ENCODE peak calls at places on chromosome 6, in five cellular contexts. S is astrocyte of the spinal cord, M is dorsolateral prefrontal cortex, T is spleen, N is tibial nerve. O is an unnamed sample.

GRCh38 chr6:25302677-25303128 is 23.5 kb downstream of the CARMIL1 start:
- DNase-seq in N (no peak), S (peak), T (no peak), M (no peak), O (no peak)

GRCh38 chr6:161233986-161234620 is 39.8 kb downstream of the AGPAT4 start:
- DNase-seq in N (peak), S (peak), M (peak), T (no peak), O (peak)

GRCh38 chr6:41594326-41594725 is 43.9 kb upstream of the MDFI start:
- DNase-seq in N (no peak), M (no peak), T (no peak), S (no peak), O (no peak)

GRCh38 chr6:113457156-113457555 is 400.0 kb upstream of the MARCKS start:
- DNase-seq in N (no peak), M (no peak), S (peak), T (no peak), O (peak)

GRCh38 chr6:150686566-150686965 is 86.9 kb downstream of the PLEKHG1 start:
- DNase-seq in S (no peak), M (no peak), T (peak), N (no peak), O (no peak)

GRCh38 chr6:82169138-82169876 is 78.2 kb downstream of the IBTK start:
- DNase-seq in T (no peak), S (no peak), M (no peak), N (no peak), O (no peak)

GRCh38 chr6:169045486-169045885 is 208.2 kb downstream of the THBS2 start:
- DNase-seq in S (no peak), N (no peak), M (no peak), T (no peak), O (no peak)

GRCh38 chr6:27873101-27874030 is 38.8 kb downstream of the OR2B2 start:
- DNase-seq in N (no peak), S (peak), M (no peak), T (peak), O (no peak)

GRCh38 chr6:15905488-15906392 is 223.1 kb upstream of the MYLIP start:
- DNase-seq in N (no peak), M (no peak), S (no peak), T (no peak), O (no peak)

GRCh38 chr6:139852484-139853140 is 478.2 kb upstream of the CITED2 start:
- DNase-seq in T (no peak), S (peak), M (no peak), N (no peak), O (no peak)

GRCh38 chr6:55449219-55449618 is 122.0 kb downstream of the GFRAL start:
- DNase-seq in M (no peak), T (no peak), S (no peak), N (no peak), O (peak)

GRCh38 chr6:128209771-128210170 is 308.9 kb upstream of the THEMIS start:
- DNase-seq in N (no peak), S (peak), M (no peak), T (no peak), O (peak)

GRCh38 chr6:15451738-15452137 is 205.9 kb downstream of the JARID2 start:
- DNase-seq in N (no peak), T (no peak), M (no peak), S (no peak), O (no peak)

GRCh38 chr6:157514659-157515496 is 133.9 kb downstream of the ZDHHC14 start:
- DNase-seq in M (peak), S (peak), N (no peak), T (no peak), O (no peak)

GRCh38 chr6:109910571-109910970 is 67.5 kb upstream of the GPR6 start:
- DNase-seq in M (no peak), N (no peak), S (no peak), T (no peak), O (no peak)

GRCh38 chr6:134784336-134784735 is 165.6 kb downstream of the ALDH8A1 start:
- DNase-seq in S (no peak), M (no peak), N (no peak), T (no peak), O (no peak)

GRCh38 chr6:143621159-143621873 is 56.4 kb upstream of the PHACTR2 start:
- DNase-seq in S (no peak), M (no peak), N (no peak), T (no peak), O (no peak)

GRCh38 chr6:109454483-109455160 is 950 bp downstream of the MICAL1 start:
- DNase-seq in N (no peak), S (peak), T (peak), M (peak), O (no peak)

GRCh38 chr6:128474933-128475332 is 45.5 kb downstream of the PTPRK start:
- DNase-seq in S (no peak), N (no peak), M (no peak), T (no peak), O (no peak)

GRCh38 chr6:43964659-43965570 is 162.3 kb downstream of the MRPL14 start:
- DNase-seq in S (no peak), N (no peak), M (no peak), T (no peak), O (no peak)

GRCh38 chr6:163554663-163555062 is 140.1 kb downstream of the QKI start:
- DNase-seq in N (peak), S (peak), M (peak), T (peak), O (no peak)

GRCh38 chr6:126147416-126147815 is 161.1 kb downstream of the TRMT11 start:
- DNase-seq in M (no peak), T (no peak), S (no peak), N (no peak), O (no peak)
- H3K4me3 ChIP-seq in M (no peak), T (no peak), S (no peak), N (no peak), O (no peak)

GRCh38 chr6:84774174-84775158 is 10.1 kb upstream of the TBX18 start:
- DNase-seq in M (no peak), S (peak), T (peak), N (peak), O (no peak)
- TF ChIP-seq CTCF in M (peak), S (peak), T (peak), N (peak), O (peak)

GRCh38 chr6:50939931-50940330 is 121.3 kb downstream of the TFAP2B start:
- DNase-seq in N (no peak), T (no peak), S (no peak), M (no peak), O (no peak)

GRCh38 chr6:50936277-50936681 is 117.6 kb downstream of the TFAP2B start:
- DNase-seq in S (no peak), T (no peak), M (no peak), N (no peak), O (peak)
- H3K4me3 ChIP-seq in S (no peak), T (no peak), M (no peak), N (no peak), O (no peak)

DNA sequence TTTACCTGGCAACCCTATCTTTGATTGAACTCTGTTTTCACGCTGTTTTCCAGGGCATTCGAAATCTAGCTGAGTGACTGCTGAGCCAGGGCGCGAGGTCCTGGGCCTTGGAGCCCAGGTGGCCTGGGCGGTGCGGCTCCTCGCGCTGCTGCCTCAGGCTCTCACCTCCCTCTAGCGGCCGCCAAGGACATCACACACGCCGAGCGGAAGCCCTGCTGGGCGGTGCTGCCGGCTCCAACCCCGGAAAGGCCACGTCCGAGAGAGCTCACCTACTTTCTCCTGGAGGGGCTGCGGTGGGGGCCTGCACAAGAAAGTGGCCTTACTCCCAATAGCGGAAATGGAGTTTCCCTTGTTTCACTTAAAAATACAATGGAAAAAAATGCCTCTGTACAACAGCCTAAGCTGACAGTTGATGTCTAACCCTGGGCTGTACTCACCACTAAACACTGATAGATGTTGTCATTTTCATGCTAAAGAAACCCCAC is 77.7 kb downstream of the ELOVL4 start:
- DNase-seq in T (peak), M (peak), N (peak), S (peak), O (peak)
- TF ChIP-seq CTCF in T (peak), M (peak), N (peak), S (peak), O (peak)

GRCh38 chr6:32436995-32437836 is 2.5 kb upstream of the HLA-DRA start:
- DNase-seq in T (no peak), N (no peak), S (no peak), M (no peak), O (no peak)
- H3K4me3 ChIP-seq in T (no peak), N (no peak), S (no peak), M (no peak), O (no peak)

DNA sequence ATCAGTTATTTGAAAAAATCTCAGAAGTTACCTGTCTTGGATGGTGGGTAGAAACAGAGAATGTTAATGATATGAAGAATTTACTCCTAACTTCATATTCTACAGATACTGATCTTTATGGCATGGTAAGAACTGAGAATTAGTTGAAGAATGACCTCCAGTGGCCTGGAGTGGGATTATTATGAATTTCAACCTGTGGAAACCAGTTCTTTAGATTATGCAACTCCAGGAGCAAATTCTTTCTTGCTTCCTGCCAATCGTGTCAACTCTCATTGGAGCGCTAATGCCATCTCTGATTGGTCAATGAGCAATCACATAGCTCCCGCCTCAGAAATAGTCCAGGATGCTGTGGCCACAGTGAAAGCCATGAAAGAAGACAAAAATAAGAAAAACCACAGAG is 40.6 kb downstream of the LYRM2 start:
- DNase-seq in N (no peak), M (no peak), T (no peak), S (peak), O (peak)
- TF ChIP-seq CTCF in N (no peak), M (peak), T (no peak), S (no peak), O (no peak)

GRCh38 chr6:91094341-91094740 is 507.5 kb upstream of the MAP3K7 start:
- DNase-seq in S (no peak), N (no peak), M (no peak), T (no peak), O (no peak)
- H3K4me3 ChIP-seq in S (no peak), N (no peak), M (no peak), T (no peak), O (no peak)

GRCh38 chr6:147005499-147005898 is 198.7 kb upstream of the STXBP5 start:
- DNase-seq in M (no peak), N (no peak), S (no peak), T (no peak), O (no peak)
- TF ChIP-seq CTCF in M (no peak), N (no peak), S (peak), T (no peak), O (no peak)

GRCh38 chr6:403659-404655 is 12.4 kb downstream of the IRF4 start:
- DNase-seq in N (no peak), S (no peak), M (no peak), T (peak), O (no peak)
- H3K4me3 ChIP-seq in N (no peak), S (no peak), M (no peak), T (no peak), O (no peak)

GRCh38 chr6:107187630-107188029 is 72.3 kb upstream of the BEND3 start:
- DNase-seq in S (no peak), M (no peak), N (no peak), T (no peak), O (no peak)

GRCh38 chr6:107186047-107186446 is 70.7 kb upstream of the BEND3 start:
- DNase-seq in T (no peak), M (no peak), N (no peak), S (no peak), O (no peak)

GRCh38 chr6:107180114-107180513 is 64.8 kb upstream of the BEND3 start:
- DNase-seq in N (no peak), M (no peak), S (no peak), T (no peak), O (no peak)

DNA sequence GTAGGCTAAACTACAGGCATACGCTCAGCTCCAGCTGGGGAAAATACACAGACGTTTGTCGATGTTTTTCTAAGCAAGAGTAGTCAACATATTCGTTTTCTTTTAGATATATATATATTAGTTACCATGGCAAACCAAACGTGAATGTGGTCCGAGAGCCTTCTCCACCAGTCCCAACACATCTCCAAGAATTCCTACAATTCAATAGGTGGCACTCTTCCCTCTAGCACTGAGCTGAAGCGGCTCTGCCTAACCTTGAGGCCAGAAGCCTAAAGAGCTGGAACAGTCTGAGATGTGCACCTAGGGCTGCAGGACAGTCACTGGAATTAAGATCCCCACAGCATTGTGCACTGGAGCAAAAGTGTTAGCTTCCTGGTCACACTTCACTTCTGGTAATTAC is 70.3 kb upstream of the BEND3 start:
- DNase-seq in N (no peak), M (peak), S (peak), T (no peak), O (no peak)
- TF ChIP-seq CTCF in N (no peak), M (peak), S (peak), T (no peak), O (peak)

O was measured in astrocyte of the cerebellum.